ENCODE peak calls at places on chromosome 12, in four cellular contexts. A is NCI-H226; Q is activated CD4-positive, CD25-positive, alpha-beta regulatory T cell; B is cardiac fibroblast. L is an unnamed sample.

GRCh38 chr12:57133013-57133569 is 4.8 kb downstream of the LRP1 start:
- DNase-seq in B (peak), A (peak), Q (no peak), L (no peak)

GRCh38 chr12:69389836-69390235 is 30.3 kb downstream of the YEATS4 start:
- DNase-seq in A (peak), Q (no peak), B (peak), L (no peak)

GRCh38 chr12:65171870-65172269 is 2.5 kb downstream of the LEMD3 start:
- DNase-seq in Q (no peak), B (no peak), A (no peak), L (no peak)

GRCh38 chr12:52615912-52616311 is 2.4 kb downstream of the KRT73 start:
- DNase-seq in Q (no peak), A (no peak), B (no peak), L (peak)

GRCh38 chr12:98320026-98320425 is 195.4 kb upstream of the TMPO start:
- DNase-seq in Q (no peak), B (no peak), A (no peak), L (no peak)

GRCh38 chr12:114702462-114702861 is 18.5 kb upstream of the TBX3 start:
- DNase-seq in B (no peak), A (no peak), Q (no peak), L (no peak)

GRCh38 chr12:10528150-10528953 is 22.7 kb downstream of the EIF2S3B start:
- DNase-seq in Q (no peak), A (no peak), B (no peak), L (no peak)

GRCh38 chr12:1575287-1575798 is 19.0 kb downstream of the FBXL14 start:
- DNase-seq in A (peak), B (peak), Q (no peak), L (no peak)

GRCh38 chr12:110619534-110619953 is 5.6 kb downstream of the TCTN1 start:
- DNase-seq in A (no peak), B (no peak), Q (no peak), L (no peak)

GRCh38 chr12:124011435-124012124 is 38.6 kb downstream of the ZNF664 start:
- DNase-seq in B (no peak), Q (no peak), A (no peak), L (no peak)

GRCh38 chr12:45986646-45987338 is 3.6 kb downstream of the SCAF11 start:
- DNase-seq in Q (no peak), B (no peak), A (no peak), L (no peak)

GRCh38 chr12:82124711-82125110 is 233.5 kb downstream of the CCDC59 start:
- DNase-seq in Q (no peak), B (no peak), A (peak), L (no peak)

GRCh38 chr12:62532333-62532732 is 65.7 kb downstream of the MON2 start:
- DNase-seq in B (no peak), A (no peak), Q (no peak), L (no peak)

GRCh38 chr12:54052745-54053624 is 650 bp upstream of the HOXC4 start:
- DNase-seq in A (no peak), B (no peak), Q (no peak), L (peak)

GRCh38 chr12:97386133-97386581 is 76.4 kb upstream of the RMST start:
- DNase-seq in A (no peak), Q (no peak), B (no peak), L (no peak)

GRCh38 chr12:123998960-123999359 is 25.9 kb downstream of the ZNF664 start:
- DNase-seq in B (peak), Q (no peak), A (no peak), L (no peak)

GRCh38 chr12:93591137-93591868 is 18.8 kb downstream of the SOCS2 start:
- DNase-seq in Q (no peak), A (peak), B (peak), L (peak)

GRCh38 chr12:122072031-122072970 is 6.3 kb upstream of the MLXIP start:
- DNase-seq in A (peak), Q (no peak), B (peak), L (no peak)